ENCODE peak calls at places on chromosomes 5 and 9, in seven cellular contexts. E is activated CD4-positive, alpha-beta T cell treated with anti-CD3 and anti-CD28 coated beads, Interleukin-2, amount 50 U/mL, for 1 hour; K is neural progenitor cell; L is T follicular helper cell; J is fibroblast of lung; A is activated naive CD4-positive, alpha-beta T cell; C is NCI-H748 treated with DMSO at 0.1 percent for 48 hours. S is an unnamed sample.
A peak's percentile ranks its signal among the peaks of the same experiment; 100 is the strongest.

GRCh38 chr9:21883642-21884041 is 81.2 kb downstream of the MTAP start:
- DNase-seq in E (no peak), K (no peak), L (no peak), J (no peak), A (no peak), C (no peak), S (no peak)

GRCh38 chr9:93648181-93648580 is 71.8 kb downstream of the PHF2 start:
- DNase-seq in E (no peak), K (no peak), L (no peak), J (no peak), A (no peak), C (no peak), S (no peak)

GRCh38 chr5:172644711-172645110 is 3.6 kb downstream of the NEURL1B start:
- DNase-seq in E (no peak), K (peak; percentile 51), L (no peak), J (no peak), A (no peak), C (no peak), S (no peak)

GRCh38 chr5:55993013-55993412 is 1.8 kb downstream of the IL6ST start:
- DNase-seq in E (no peak), K (peak; percentile 11), L (no peak), J (peak; percentile 57), A (no peak), C (no peak), S (peak; percentile 57)

GRCh38 chr5:56415356-56415765 is 182.2 kb upstream of the ANKRD55 start:
- DNase-seq in E (no peak), K (no peak), L (no peak), J (peak; percentile 83), A (no peak), C (no peak), S (peak; percentile 19)

GRCh38 chr5:39072915-39073758 is 1.1 kb downstream of the RICTOR start:
- DNase-seq in E (peak; percentile 25), K (peak; percentile 63), L (peak; percentile 39), J (peak; percentile 50), A (no peak), C (peak; percentile 71), S (peak; percentile 57)

GRCh38 chr9:119368681-119369581 is at the start of gene BRINP1:
- DNase-seq in E (no peak), K (peak; percentile 69), L (no peak), J (no peak), A (no peak), C (no peak), S (no peak)

GRCh38 chr5:59380350-59380951 is 513.1 kb downstream of the PDE4D start:
- DNase-seq in E (no peak), K (peak; percentile 46), L (no peak), J (peak; percentile 89), A (no peak), C (peak; percentile 13), S (peak; percentile 81)

GRCh38 chr5:58983496-58983895 is 400.6 kb downstream of the RAB3C start:
- DNase-seq in E (no peak), K (no peak), L (no peak), J (no peak), A (no peak), C (no peak), S (no peak)

GRCh38 chr5:157387683-157388093 is 72.3 kb upstream of the NIPAL4 start:
- DNase-seq in E (no peak), K (no peak), L (no peak), J (peak; percentile 97), A (no peak), C (no peak), S (peak; percentile 95)

GRCh38 chr5:15501057-15501791 is 1.2 kb downstream of the FBXL7 start:
- DNase-seq in E (no peak), K (peak; percentile 86), L (no peak), J (peak; percentile 78), A (no peak), C (no peak), S (peak; percentile 65)

GRCh38 chr5:38734353-38734752 is 111.5 kb upstream of the OSMR start:
- DNase-seq in E (no peak), K (peak; percentile 63), L (no peak), J (no peak), A (no peak), C (no peak), S (no peak)

GRCh38 chr9:6703898-6704639 is 53.7 kb upstream of the KDM4C start:
- DNase-seq in E (peak; percentile 83), K (peak; percentile 88), L (peak; percentile 75), J (peak; percentile 88), A (peak; percentile 77), C (peak; percentile 62), S (peak; percentile 70)

GRCh38 chr5:134437340-134438267 is 25.9 kb upstream of the CDKN2AIPNL start:
- DNase-seq in E (no peak), K (no peak), L (no peak), J (peak; percentile 22), A (no peak), C (no peak), S (no peak)

GRCh38 chr5:142178651-142179050 is 70.1 kb downstream of the NDFIP1 start:
- DNase-seq in E (no peak), K (no peak), L (no peak), J (no peak), A (no peak), C (no peak), S (no peak)

GRCh38 chr9:82423700-82424099 is 435.1 kb downstream of the SPATA31D1 start:
- DNase-seq in E (no peak), K (no peak), L (no peak), J (no peak), A (no peak), C (no peak), S (no peak)

GRCh38 chr5:107005653-107006052 is 665.1 kb downstream of the EFNA5 start:
- DNase-seq in E (no peak), K (no peak), L (no peak), J (no peak), A (no peak), C (no peak), S (no peak)

GRCh38 chr5:2758632-2759031 is 7.2 kb upstream of the IRX2 start:
- DNase-seq in E (no peak), K (no peak), L (no peak), J (no peak), A (no peak), C (no peak), S (no peak)

GRCh38 chr5:64836190-64836750 is 67.5 kb downstream of the CWC27 start:
- DNase-seq in E (no peak), K (no peak), L (no peak), J (peak; percentile 32), A (no peak), C (no peak), S (no peak)

GRCh38 chr5:110512266-110512665 is 214.2 kb downstream of the TMEM232 start:
- DNase-seq in E (no peak), K (no peak), L (no peak), J (no peak), A (no peak), C (no peak), S (no peak)

GRCh38 chr5:181223729-181224389 is 778 bp downstream of the TRIM41 start:
- DNase-seq in E (no peak), K (peak; percentile 95), L (no peak), J (peak; percentile 51), A (no peak), C (no peak), S (no peak)

GRCh38 chr5:74316064-74316586 is 324.4 kb downstream of the ENC1 start:
- DNase-seq in E (no peak), K (peak; percentile 8), L (no peak), J (peak; percentile 83), A (no peak), C (no peak), S (peak; percentile 92)

GRCh38 chr5:17735771-17736170 is 101.5 kb downstream of the TAF11L14 start:
- DNase-seq in E (no peak), K (no peak), L (no peak), J (no peak), A (no peak), C (no peak), S (no peak)

GRCh38 chr9:22049411-22049810 is 40.3 kb upstream of the CDKN2B start:
- DNase-seq in E (no peak), K (no peak), L (no peak), J (no peak), A (no peak), C (no peak), S (peak; percentile 44)

GRCh38 chr5:172529896-172530295 is 75.6 kb upstream of the SH3PXD2B start:
- DNase-seq in E (no peak), K (no peak), L (no peak), J (no peak), A (no peak), C (no peak), S (no peak)

GRCh38 chr9:137480686-137481683 is 21.9 kb upstream of the NSMF start:
- DNase-seq in E (no peak), K (no peak), L (no peak), J (no peak), A (no peak), C (no peak), S (no peak)

GRCh38 chr5:168347368-168347767 is 55.9 kb downstream of the WWC1 start:
- DNase-seq in E (no peak), K (no peak), L (no peak), J (no peak), A (no peak), C (no peak), S (no peak)

GRCh38 chr5:79200573-79201183 is 35.3 kb upstream of the JMY start:
- DNase-seq in E (no peak), K (peak; percentile 13), L (no peak), J (peak; percentile 19), A (no peak), C (peak; percentile 16), S (peak; percentile 51)

GRCh38 chr9:37220971-37221370 is 100.6 kb downstream of the ZCCHC7 start:
- DNase-seq in E (no peak), K (no peak), L (no peak), J (no peak), A (no peak), C (no peak), S (no peak)

GRCh38 chr9:114503009-114503408 is 2.3 kb downstream of the WHRN start:
- DNase-seq in E (no peak), K (no peak), L (no peak), J (no peak), A (no peak), C (no peak), S (no peak)